ENCODE peak calls at places on chromosomes 3 and 15, in four cellular contexts. One of them, this sample, is unnamed.
A peak's percentile ranks its signal among the peaks of the same experiment; 100 is the strongest.

GRCh38 chr15:52078876-52079700 is 33.5 kb downstream of the BCL2L10 start:
- DNase-seq in HepG2: peak; percentile 59
- DNase-seq in GM12878: no peak
- DNase-seq in H1: peak; percentile 96
- DNase-seq in this sample: peak; percentile 57

GRCh38 chr3:10185804-10186762 is 21.4 kb downstream of the IRAK2 start:
- DNase-seq in HepG2: no peak
- DNase-seq in GM12878: no peak
- DNase-seq in H1: no peak
- DNase-seq in this sample: no peak

GRCh38 chr3:132659000-132659369 is 624 bp downstream of the ACAD11 start:
- DNase-seq in HepG2: no peak
- DNase-seq in GM12878: no peak
- DNase-seq in H1: no peak
- DNase-seq in this sample: no peak

GRCh38 chr3:134449951-134450350 is 35.8 kb downstream of the ANAPC13 start:
- DNase-seq in HepG2: no peak
- DNase-seq in GM12878: no peak
- DNase-seq in H1: peak; percentile 6
- DNase-seq in this sample: no peak

GRCh38 chr3:124985358-124985757 is 50.8 kb upstream of the MUC13 start:
- DNase-seq in HepG2: no peak
- DNase-seq in GM12878: no peak
- DNase-seq in H1: no peak
- DNase-seq in this sample: no peak

GRCh38 chr3:158802399-158803023 is 657 bp downstream of the MFSD1 start:
- DNase-seq in HepG2: no peak
- DNase-seq in GM12878: no peak
- DNase-seq in H1: no peak
- DNase-seq in this sample: no peak

GRCh38 chr15:22893881-22894280 is 55.4 kb downstream of the NIPA2 start:
- DNase-seq in HepG2: no peak
- DNase-seq in GM12878: no peak
- DNase-seq in H1: no peak
- DNase-seq in this sample: no peak

GRCh38 chr3:187085933-187086332 is 53.4 kb downstream of the RPL39L start:
- DNase-seq in HepG2: no peak
- DNase-seq in GM12878: no peak
- DNase-seq in H1: no peak
- DNase-seq in this sample: no peak

GRCh38 chr3:123328851-123329635 is 119.8 kb downstream of the ADCY5 start:
- DNase-seq in HepG2: peak; percentile 28
- DNase-seq in GM12878: no peak
- DNase-seq in H1: peak; percentile 96
- DNase-seq in this sample: peak; percentile 44

GRCh38 chr15:50100484-50100883 is 18.5 kb downstream of the ATP8B4 start:
- DNase-seq in HepG2: no peak
- DNase-seq in GM12878: no peak
- DNase-seq in H1: no peak
- DNase-seq in this sample: no peak

GRCh38 chr15:76994971-76995945 is at the start of gene PSTPIP1:
- DNase-seq in HepG2: no peak
- DNase-seq in GM12878: no peak
- DNase-seq in H1: no peak
- DNase-seq in this sample: no peak

GRCh38 chr15:38547255-38547997 is 17.2 kb downstream of the RASGRP1 start:
- DNase-seq in HepG2: no peak
- DNase-seq in GM12878: no peak
- DNase-seq in H1: no peak
- DNase-seq in this sample: no peak

GRCh38 chr15:89054873-89055272 is 33.4 kb upstream of the ABHD2 start:
- DNase-seq in HepG2: no peak
- DNase-seq in GM12878: no peak
- DNase-seq in H1: no peak
- DNase-seq in this sample: no peak

GRCh38 chr3:12934431-12934830 is 93.1 kb upstream of the RPL32 start:
- DNase-seq in HepG2: no peak
- DNase-seq in GM12878: no peak
- DNase-seq in H1: no peak
- DNase-seq in this sample: no peak

GRCh38 chr15:62648954-62649353 is 393.6 kb upstream of the TPM1 start:
- DNase-seq in HepG2: peak; percentile 20
- DNase-seq in GM12878: peak; percentile 35
- DNase-seq in H1: no peak
- DNase-seq in this sample: no peak

GRCh38 chr3:123733805-123734526 is 149.1 kb upstream of the HACD2 start:
- DNase-seq in HepG2: peak; percentile 25
- DNase-seq in GM12878: no peak
- DNase-seq in H1: no peak
- DNase-seq in this sample: no peak

GRCh38 chr15:61228025-61228901 is 839 bp downstream of the RORA start:
- DNase-seq in HepG2: no peak
- DNase-seq in GM12878: no peak
- DNase-seq in H1: peak; percentile 69
- DNase-seq in this sample: no peak

GRCh38 chr3:183260167-183260904 is 7.3 kb downstream of the B3GNT5 start:
- DNase-seq in HepG2: no peak
- DNase-seq in GM12878: no peak
- DNase-seq in H1: no peak
- DNase-seq in this sample: no peak

GRCh38 chr3:97821413-97821809 is 400 bp upstream of the CRYBG3 start:
- DNase-seq in HepG2: no peak
- DNase-seq in GM12878: no peak
- DNase-seq in H1: peak; percentile 73
- DNase-seq in this sample: peak; percentile 43

GRCh38 chr3:88151358-88151757 is 1.6 kb downstream of the C3orf38 start:
- DNase-seq in HepG2: no peak
- DNase-seq in GM12878: no peak
- DNase-seq in H1: no peak
- DNase-seq in this sample: no peak

GRCh38 chr15:50051811-50052419 is 67.1 kb downstream of the ATP8B4 start:
- DNase-seq in HepG2: peak; percentile 58
- DNase-seq in GM12878: no peak
- DNase-seq in H1: no peak
- DNase-seq in this sample: peak; percentile 23

GRCh38 chr3:139541156-139541897 is 1.8 kb upstream of the RBP1 start:
- DNase-seq in HepG2: no peak
- DNase-seq in GM12878: no peak
- DNase-seq in H1: no peak
- DNase-seq in this sample: no peak

GRCh38 chr3:43079536-43080332 is 26.1 kb downstream of the POMGNT2 start:
- DNase-seq in HepG2: no peak
- DNase-seq in GM12878: no peak
- DNase-seq in H1: peak; percentile 16
- DNase-seq in this sample: no peak

GRCh38 chr3:12994357-12994606 is 78.9 kb downstream of the IQSEC1 start:
- DNase-seq in HepG2: no peak
- DNase-seq in GM12878: no peak
- DNase-seq in H1: peak; percentile 71
- DNase-seq in this sample: no peak

GRCh38 chr3:64109438-64109837 is 86.1 kb upstream of the PSMD6 start:
- DNase-seq in HepG2: peak; percentile 89
- DNase-seq in GM12878: no peak
- DNase-seq in H1: no peak
- DNase-seq in this sample: peak; percentile 75

GRCh38 chr3:187999821-188000220 is 154.1 kb upstream of the LPP start:
- DNase-seq in HepG2: no peak
- DNase-seq in GM12878: no peak
- DNase-seq in H1: no peak
- DNase-seq in this sample: no peak

GRCh38 chr3:50520849-50521248 is 17.4 kb upstream of the CACNA2D2 start:
- DNase-seq in HepG2: no peak
- DNase-seq in GM12878: no peak
- DNase-seq in H1: no peak
- DNase-seq in this sample: no peak

GRCh38 chr15:75739791-75740190 is 27.1 kb upstream of the CSPG4 start:
- DNase-seq in HepG2: no peak
- DNase-seq in GM12878: no peak
- DNase-seq in H1: no peak
- DNase-seq in this sample: no peak

GRCh38 chr3:122299872-122300460 is 25.1 kb upstream of the CSTA start:
- DNase-seq in HepG2: peak; percentile 33
- DNase-seq in GM12878: no peak
- DNase-seq in H1: peak; percentile 59
- DNase-seq in this sample: peak; percentile 22

GRCh38 chr3:148975696-148976095 is 15.6 kb upstream of the GYG1 start:
- DNase-seq in HepG2: no peak
- DNase-seq in GM12878: no peak
- DNase-seq in H1: no peak
- DNase-seq in this sample: no peak

GRCh38 chr3:196666001-196666867 is 26.7 kb downstream of the NRROS start:
- DNase-seq in HepG2: peak; percentile 91
- DNase-seq in GM12878: no peak
- DNase-seq in H1: peak; percentile 74
- DNase-seq in this sample: peak; percentile 83

GRCh38 chr3:116002240-116002639 is 378.9 kb downstream of the GAP43 start:
- DNase-seq in HepG2: no peak
- DNase-seq in GM12878: no peak
- DNase-seq in H1: no peak
- DNase-seq in this sample: no peak

GRCh38 chr15:52255008-52255407 is 40.6 kb downstream of the MYO5C start:
- DNase-seq in HepG2: no peak
- DNase-seq in GM12878: no peak
- DNase-seq in H1: no peak
- DNase-seq in this sample: no peak

GRCh38 chr3:113741086-113741485 is 5.0 kb downstream of the NAA50 start:
- DNase-seq in HepG2: no peak
- DNase-seq in GM12878: no peak
- DNase-seq in H1: no peak
- DNase-seq in this sample: no peak

GRCh38 chr3:134300520-134300919 is 49.9 kb upstream of the RYK start:
- DNase-seq in HepG2: no peak
- DNase-seq in GM12878: no peak
- DNase-seq in H1: no peak
- DNase-seq in this sample: no peak

GRCh38 chr3:194135516-194135805 is 487 bp upstream of the HES1 start:
- DNase-seq in HepG2: no peak
- DNase-seq in GM12878: no peak
- DNase-seq in H1: no peak
- DNase-seq in this sample: no peak
- H3K4me1 ChIP-seq in HepG2: peaks cover 64% of the 10 kb centered on the region
- H3K4me1 ChIP-seq in GM12878: peaks cover 24% of the 10 kb centered on the region
- H3K4me1 ChIP-seq in H1: peaks cover 33% of the 10 kb centered on the region
- H3K4me1 ChIP-seq in this sample: peaks cover 20% of the 10 kb centered on the region

GRCh38 chr15:68683551-68683950 is 104.8 kb downstream of the CORO2B start:
- DNase-seq in HepG2: no peak
- DNase-seq in GM12878: no peak
- DNase-seq in H1: no peak
- DNase-seq in this sample: no peak

GRCh38 chr15:68681836-68682235 is 103.0 kb downstream of the CORO2B start:
- DNase-seq in HepG2: no peak
- DNase-seq in GM12878: no peak
- DNase-seq in H1: no peak
- DNase-seq in this sample: no peak

GRCh38 chr15:68684476-68684875 is 105.7 kb downstream of the CORO2B start:
- DNase-seq in HepG2: no peak
- DNase-seq in GM12878: no peak
- DNase-seq in H1: no peak
- DNase-seq in this sample: no peak

GRCh38 chr15:68682330-68682729 is 103.5 kb downstream of the CORO2B start:
- DNase-seq in HepG2: no peak
- DNase-seq in GM12878: no peak
- DNase-seq in H1: no peak
- DNase-seq in this sample: no peak

DNA sequence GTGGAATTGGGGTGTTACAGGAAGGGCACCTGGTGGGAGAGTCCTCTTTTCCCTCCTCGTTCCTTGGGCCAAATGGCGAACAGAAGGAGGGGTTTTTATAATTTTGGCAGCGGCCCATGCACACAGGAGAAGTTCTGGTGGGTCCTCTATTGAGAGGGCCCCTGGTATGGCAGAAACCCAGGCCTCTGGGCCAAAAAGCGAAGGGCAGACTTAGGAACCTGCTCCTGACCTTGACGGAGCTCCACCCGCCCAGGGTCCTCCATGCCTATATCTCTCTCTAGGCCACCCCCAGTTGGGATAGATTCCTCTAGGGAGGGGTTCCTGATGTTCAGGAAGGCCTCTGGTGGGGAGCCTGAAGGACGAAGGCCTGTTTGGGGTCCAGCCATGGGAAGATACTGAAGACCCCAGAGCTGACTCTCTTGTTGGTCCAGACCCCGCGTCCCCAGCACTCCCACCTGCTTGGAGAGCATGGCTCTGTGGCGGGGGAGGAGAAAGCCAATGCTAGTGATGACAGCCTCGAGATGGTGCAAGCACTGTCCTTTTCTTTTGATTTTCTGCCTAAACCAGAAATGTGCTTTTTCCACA is 104.2 kb downstream of the CORO2B start:
- DNase-seq in HepG2: no peak
- DNase-seq in GM12878: no peak
- DNase-seq in H1: no peak
- DNase-seq in this sample: no peak
- TF ChIP-seq YY1 in HepG2: no peak
- TF ChIP-seq YY1 in GM12878: no peak
- TF ChIP-seq YY1 in H1: no peak
- TF ChIP-seq YY1 in this sample: no peak

GRCh38 chr15:42036991-42037390 is 16.1 kb upstream of the PLA2G4E start:
- DNase-seq in HepG2: no peak
- DNase-seq in GM12878: no peak
- DNase-seq in H1: no peak
- DNase-seq in this sample: no peak

GRCh38 chr15:42033214-42033873 is 12.5 kb upstream of the PLA2G4E start:
- DNase-seq in HepG2: no peak
- DNase-seq in GM12878: peak; percentile 51
- DNase-seq in H1: no peak
- DNase-seq in this sample: no peak

GRCh38 chr15:42034628-42035177 is 13.9 kb upstream of the PLA2G4E start:
- DNase-seq in HepG2: no peak
- DNase-seq in GM12878: no peak
- DNase-seq in H1: no peak
- DNase-seq in this sample: no peak

GRCh38 chr15:42036112-42036905 is 15.5 kb upstream of the PLA2G4E start:
- DNase-seq in HepG2: no peak
- DNase-seq in GM12878: no peak
- DNase-seq in H1: no peak
- DNase-seq in this sample: no peak

GRCh38 chr15:42035362-42035761 is 14.5 kb upstream of the PLA2G4E start:
- DNase-seq in HepG2: no peak
- DNase-seq in GM12878: peak; percentile 52
- DNase-seq in H1: no peak
- DNase-seq in this sample: no peak
- TF ChIP-seq SUZ12 in HepG2: no peak
- TF ChIP-seq SUZ12 in GM12878: no peak
- TF ChIP-seq SUZ12 in H1: no peak
- TF ChIP-seq SUZ12 in this sample: no peak

DNA sequence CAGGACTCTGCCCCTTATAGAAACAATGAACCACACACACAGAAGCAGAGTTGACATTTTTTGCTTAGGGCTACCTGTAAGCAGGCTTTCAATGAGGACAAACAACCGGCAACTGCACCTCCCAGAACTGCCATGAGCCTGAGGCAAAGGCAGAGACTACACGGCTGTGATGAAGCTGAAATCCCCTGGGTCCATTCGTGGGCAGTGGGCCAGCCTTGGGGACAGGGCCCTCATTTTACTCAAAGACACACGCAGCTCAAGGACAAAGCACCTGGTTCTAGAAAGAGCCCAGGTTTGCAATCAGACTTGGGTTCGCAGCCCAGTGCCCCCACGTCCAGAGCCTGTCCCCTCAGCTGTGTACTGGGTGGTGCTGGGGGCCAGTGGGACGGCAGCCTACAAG is 18.0 kb downstream of the FAM174B start:
- DNase-seq in HepG2: no peak
- DNase-seq in GM12878: no peak
- DNase-seq in H1: no peak
- DNase-seq in this sample: no peak
- H3K4me1 ChIP-seq in HepG2: peaks cover 20% of the 10 kb centered on the region
- H3K4me1 ChIP-seq in GM12878: peaks cover 29% of the 10 kb centered on the region
- H3K4me1 ChIP-seq in H1: peaks cover 8% of the 10 kb centered on the region
- H3K4me1 ChIP-seq in this sample: peaks cover 22% of the 10 kb centered on the region